ENCODE peak calls at places on chromosomes 4 and X, in nine cellular contexts. P is upper lobe of right lung, Q is NB4, T is breast epithelium, V is RWPE2, K is lower leg skin, D is AG09309, U is sigmoid colon, X is AG04449. S is an unnamed sample.

GRCh38 chr4:48237996-48238645 is 31.5 kb downstream of the TEC start:
- DNase-seq in V (no peak), T (no peak), K (no peak), X (no peak), P (no peak), D (no peak), U (no peak), Q (no peak), S (peak)

GRCh38 chr4:98546910-98547544 is 111.4 kb downstream of the TSPAN5 start:
- DNase-seq in V (no peak), U (peak), X (no peak), K (no peak), P (no peak), T (peak), D (peak), Q (no peak), S (no peak)

GRCh38 chr4:184413227-184414064 is 60.9 kb downstream of the IRF2 start:
- DNase-seq in U (no peak), Q (no peak), T (no peak), D (no peak), P (no peak), X (no peak), K (no peak), V (no peak), S (no peak)

GRCh38 chr4:22988526-22988925 is 295.8 kb downstream of the GBA3 start:
- DNase-seq in Q (no peak), V (no peak), D (no peak), X (no peak), T (no peak), U (no peak), K (no peak), P (no peak), S (no peak)

GRCh38 chr4:126679303-126679702 is 953.5 kb upstream of the INTU start:
- DNase-seq in D (no peak), P (no peak), U (no peak), K (no peak), X (no peak), Q (no peak), T (no peak), V (no peak), S (no peak)

GRCh38 chr4:174873931-174874330 is 44.2 kb upstream of the ADAM29 start:
- DNase-seq in T (no peak), Q (peak), D (no peak), P (no peak), X (no peak), K (no peak), U (no peak), V (no peak), S (no peak)

GRCh38 chr4:67680568-67681222 is 20.3 kb downstream of the UBA6 start:
- DNase-seq in X (no peak), K (no peak), Q (no peak), U (no peak), T (no peak), V (no peak), P (no peak), D (no peak), S (no peak)

GRCh38 chr4:43453058-43453457 is 560.5 kb downstream of the GRXCR1 start:
- DNase-seq in T (no peak), Q (no peak), V (no peak), P (no peak), D (no peak), K (no peak), U (no peak), X (no peak), S (no peak)

GRCh38 chr4:6493668-6494304 is 21.4 kb upstream of the PPP2R2C start:
- DNase-seq in T (no peak), V (no peak), P (no peak), D (no peak), Q (no peak), U (no peak), X (no peak), K (peak), S (no peak)

GRCh38 chrX:71525316-71525715 is 7.6 kb upstream of the OGT start:
- DNase-seq in T (no peak), D (no peak), V (no peak), P (no peak), Q (peak), X (no peak), K (no peak), U (no peak), S (no peak)

GRCh38 chr4:8545439-8545765 is 34.8 kb upstream of the GPR78 start:
- DNase-seq in T (no peak), D (no peak), V (no peak), K (peak), P (peak), Q (no peak), U (no peak), X (no peak), S (no peak)

GRCh38 chr4:153542835-153543234 is 76.7 kb downstream of the TMEM131L start:
- DNase-seq in U (no peak), V (no peak), D (no peak), P (no peak), T (no peak), K (no peak), Q (no peak), X (no peak), S (no peak)

GRCh38 chr4:43277003-43277402 is 384.5 kb downstream of the GRXCR1 start:
- DNase-seq in D (no peak), Q (no peak), T (no peak), P (no peak), K (no peak), X (peak), V (no peak), U (no peak), S (no peak)

GRCh38 chr4:24778427-24779225 is 16.7 kb upstream of the SOD3 start:
- DNase-seq in Q (no peak), D (peak), X (peak), T (peak), P (no peak), K (no peak), V (no peak), U (peak), S (no peak)

GRCh38 chr4:78057600-78058560 is 757 bp downstream of the FRAS1 start:
- DNase-seq in V (peak), K (peak), D (no peak), T (peak), Q (no peak), U (peak), X (no peak), P (peak), S (no peak)

GRCh38 chr4:95165926-95166524 is 382.7 kb downstream of the UNC5C start:
- DNase-seq in V (no peak), Q (peak), D (peak), P (no peak), X (peak), U (no peak), K (no peak), T (no peak), S (peak)

GRCh38 chr4:95167809-95168208 is 381.0 kb downstream of the UNC5C start:
- DNase-seq in D (no peak), U (no peak), X (no peak), Q (peak), P (no peak), V (no peak), K (no peak), T (no peak), S (no peak)

DNA sequence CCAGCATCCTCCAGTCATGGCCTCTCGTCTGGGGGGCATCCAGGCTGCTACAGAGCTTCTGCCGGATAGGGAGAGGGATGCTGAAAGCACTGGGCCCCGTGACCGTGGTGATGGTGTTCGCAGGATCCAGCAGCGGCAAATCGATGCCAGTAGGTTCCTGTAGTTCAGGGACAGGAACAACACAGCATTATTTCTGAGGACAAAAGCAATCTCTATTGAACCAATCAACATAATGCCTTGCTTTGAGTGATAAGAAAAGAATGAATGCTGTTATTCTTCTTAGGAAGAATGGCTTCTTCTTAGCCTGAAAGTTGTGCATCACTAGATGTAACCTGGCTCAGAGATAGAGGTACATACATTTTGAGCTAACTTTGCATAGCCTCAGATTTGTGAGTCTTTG is 378.6 kb downstream of the UNC5C start:
- DNase-seq in U (no peak), P (no peak), X (no peak), T (no peak), V (no peak), Q (no peak), K (no peak), D (no peak), S (no peak)
- TF ChIP-seq CTCF in U (no peak), P (no peak), X (no peak), T (no peak), V (no peak), Q (no peak), K (no peak), D (no peak), S (no peak)

DNA sequence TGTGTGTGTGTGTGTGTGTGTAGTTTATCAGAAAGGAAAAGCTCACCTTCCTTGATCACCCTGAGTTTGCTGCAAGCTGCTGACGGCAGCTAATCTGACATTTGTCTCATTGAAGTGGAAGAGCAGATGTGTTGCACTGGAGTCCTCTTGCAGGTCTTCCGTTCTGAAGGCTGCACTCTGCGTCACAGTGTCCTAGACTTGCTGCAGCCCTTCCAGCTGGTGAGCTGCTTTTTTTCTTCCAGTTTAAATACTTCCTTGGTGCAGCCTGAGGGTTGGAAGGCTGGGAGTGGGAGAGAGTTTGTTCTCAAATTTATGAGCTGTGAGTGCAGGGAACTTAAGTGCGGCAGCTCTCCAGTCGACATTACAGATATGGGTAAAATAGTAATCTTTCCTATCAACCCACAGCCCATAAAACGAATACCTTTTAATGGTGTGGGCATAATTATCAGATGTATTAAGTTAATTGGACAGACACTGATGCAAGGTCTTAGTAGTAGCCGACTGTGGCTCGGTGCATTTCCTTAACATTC is 303.6 kb upstream of the FAT1 start:
- DNase-seq in K (no peak), X (no peak), P (no peak), T (no peak), Q (no peak), D (no peak), U (no peak), V (no peak), S (no peak)
- H3K4me3 ChIP-seq in K (no peak), X (no peak), P (no peak), T (no peak), Q (no peak), D (no peak), U (no peak), V (no peak), S (no peak)

GRCh38 chrX:86171366-86171765 is 23.1 kb downstream of the DACH2 start:
- DNase-seq in U (no peak), K (no peak), Q (peak), P (no peak), T (no peak), D (peak), X (no peak), V (no peak), S (no peak)
- TF ChIP-seq CTCF in U (no peak), K (no peak), Q (peak), P (peak), T (no peak), D (peak), X (peak), V (peak), S (peak)

GRCh38 chr4:140094701-140095420 is 59.1 kb downstream of the MAML3 start:
- DNase-seq in Q (peak), D (no peak), T (peak), V (no peak), X (no peak), U (peak), P (peak), K (peak), S (no peak)
- H3K4me3 ChIP-seq in Q (peak), D (no peak), T (no peak), V (no peak), X (no peak), U (no peak), P (peak), K (no peak), S (no peak)

DNA sequence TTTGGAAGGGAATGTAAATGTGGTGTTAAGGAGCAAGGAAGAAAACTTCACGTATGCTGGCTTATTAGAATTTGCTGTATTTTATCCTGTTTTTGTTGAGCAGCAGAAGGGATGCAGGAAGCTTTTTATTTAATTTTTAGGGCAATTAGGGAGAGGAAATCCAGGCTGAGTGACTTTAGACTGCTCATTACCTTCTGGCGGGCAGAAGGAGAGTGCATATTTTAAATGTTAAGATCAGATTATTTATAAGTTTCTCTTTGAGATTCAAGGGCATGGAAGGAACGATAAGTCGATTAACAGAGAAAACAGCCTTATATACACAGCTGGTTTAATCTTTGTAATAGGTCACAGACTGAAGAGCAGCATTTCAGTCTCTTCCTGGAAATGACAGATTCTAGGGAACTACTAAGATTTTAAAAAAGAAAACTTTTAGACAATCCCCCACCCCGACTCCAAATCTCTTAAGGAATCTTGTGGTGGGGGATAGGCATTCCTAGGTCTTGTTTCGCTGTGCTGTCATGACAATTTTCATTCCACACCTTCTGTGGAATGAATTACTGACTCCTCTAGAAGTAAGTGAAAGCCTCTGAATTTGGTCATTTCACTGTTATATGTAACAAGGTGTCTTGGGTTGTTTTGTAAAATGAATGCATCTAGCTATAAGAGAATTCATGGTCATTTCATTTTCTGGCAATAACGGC is 402.5 kb downstream of the RAPGEF2 start:
- DNase-seq in U (no peak), X (no peak), D (no peak), T (no peak), Q (no peak), K (no peak), P (no peak), V (no peak), S (no peak)
- TF ChIP-seq CTCF in U (no peak), X (no peak), D (no peak), T (no peak), Q (no peak), K (no peak), P (no peak), V (no peak), S (no peak)